ENCODE peak calls at places on chromosome 18, in seven cellular contexts. One of them, this sample, is unnamed.

GRCh38 chr18:47168509-47168908 is 7.7 kb downstream of the IER3IP1 start:
- DNase-seq in NCI-H2029: no peak
- DNase-seq in neural progenitor cell: no peak
- DNase-seq in HT-29: no peak
- DNase-seq in naive B cell: no peak
- DNase-seq in NCI-H1930: no peak
- DNase-seq in AG04450: no peak
- DNase-seq in this sample: no peak

GRCh38 chr18:49072524-49072934 is 121.8 kb upstream of the SMAD7 start:
- DNase-seq in NCI-H2029: no peak
- DNase-seq in neural progenitor cell: no peak
- DNase-seq in HT-29: no peak
- DNase-seq in naive B cell: no peak
- DNase-seq in NCI-H1930: no peak
- DNase-seq in AG04450: no peak
- DNase-seq in this sample: no peak

GRCh38 chr18:12359515-12359927 is 17.5 kb downstream of the AFG3L2 start:
- DNase-seq in NCI-H2029: no peak
- DNase-seq in neural progenitor cell: no peak
- DNase-seq in HT-29: no peak
- DNase-seq in naive B cell: no peak
- DNase-seq in NCI-H1930: no peak
- DNase-seq in AG04450: no peak
- DNase-seq in this sample: no peak

GRCh38 chr18:77069931-77070330 is 62.7 kb downstream of the MBP start:
- DNase-seq in NCI-H2029: no peak
- DNase-seq in neural progenitor cell: no peak
- DNase-seq in HT-29: no peak
- DNase-seq in naive B cell: no peak
- DNase-seq in NCI-H1930: no peak
- DNase-seq in AG04450: no peak
- DNase-seq in this sample: no peak

GRCh38 chr18:67864677-67865340 is 348.3 kb upstream of the DSEL start:
- DNase-seq in NCI-H2029: no peak
- DNase-seq in neural progenitor cell: peak; percentile 5
- DNase-seq in HT-29: no peak
- DNase-seq in naive B cell: no peak
- DNase-seq in NCI-H1930: no peak
- DNase-seq in AG04450: no peak
- DNase-seq in this sample: no peak

GRCh38 chr18:33744032-33744697 is 166.1 kb downstream of the ASXL3 start:
- DNase-seq in NCI-H2029: no peak
- DNase-seq in neural progenitor cell: no peak
- DNase-seq in HT-29: peak; percentile 2
- DNase-seq in naive B cell: no peak
- DNase-seq in NCI-H1930: no peak
- DNase-seq in AG04450: no peak
- DNase-seq in this sample: no peak

GRCh38 chr18:54717673-54718435 is 110.4 kb upstream of the RAB27B start:
- DNase-seq in NCI-H2029: no peak
- DNase-seq in neural progenitor cell: peak; percentile 71
- DNase-seq in HT-29: no peak
- DNase-seq in naive B cell: peak; percentile 3
- DNase-seq in NCI-H1930: peak; percentile 12
- DNase-seq in AG04450: no peak
- DNase-seq in this sample: peak; percentile 42

GRCh38 chr18:79949571-79950439 is 1.6 kb downstream of the SLC66A2 start:
- DNase-seq in NCI-H2029: no peak
- DNase-seq in neural progenitor cell: no peak
- DNase-seq in HT-29: no peak
- DNase-seq in naive B cell: peak; percentile 69
- DNase-seq in NCI-H1930: no peak
- DNase-seq in AG04450: no peak
- DNase-seq in this sample: no peak

GRCh38 chr18:3595282-3596273 is 145.6 kb downstream of the TGIF1 start:
- DNase-seq in NCI-H2029: peak; percentile 64
- DNase-seq in neural progenitor cell: no peak
- DNase-seq in HT-29: peak; percentile 92
- DNase-seq in naive B cell: peak; percentile 52
- DNase-seq in NCI-H1930: no peak
- DNase-seq in AG04450: peak; percentile 90
- DNase-seq in this sample: no peak

GRCh38 chr18:77127769-77128671 is 4.6 kb downstream of the MBP start:
- DNase-seq in NCI-H2029: peak; percentile 56
- DNase-seq in neural progenitor cell: no peak
- DNase-seq in HT-29: peak; percentile 81
- DNase-seq in naive B cell: peak; percentile 79
- DNase-seq in NCI-H1930: no peak
- DNase-seq in AG04450: peak; percentile 70
- DNase-seq in this sample: no peak

This sample was measured in H7.